ENCODE peak calls at places on chromosome 19, in five cellular contexts. S is activated naive CD8-positive, alpha-beta T cell treated with anti-CD3 and anti-CD28 coated beads, Interleukin-2, amount 50 U/mL, for 24 hours; R is activated CD4-positive, alpha-beta T cell treated with anti-CD3 and anti-CD28 coated beads for 48 hours; J is HS-5; I is neural crest cell. E is an unnamed sample.

GRCh38 chr19:36110487-36111199 is at the start of gene OVOL3:
- DNase-seq in J (no peak), I (no peak), R (no peak), S (no peak), E (no peak)

GRCh38 chr19:30363073-30363472 is 9.1 kb upstream of the ZNF536 start:
- DNase-seq in I (no peak), J (no peak), R (no peak), S (no peak), E (no peak)

GRCh38 chr19:35757231-35757748 is 461 bp upstream of the HSPB6 start:
- DNase-seq in S (peak), J (peak), R (peak), I (no peak), E (peak)

GRCh38 chr19:29624489-29625210 is 18.6 kb downstream of the POP4 start:
- DNase-seq in S (no peak), J (no peak), I (no peak), R (no peak), E (peak)

GRCh38 chr19:17997969-17998826 is 9.8 kb upstream of the ARRDC2 start:
- DNase-seq in J (no peak), R (no peak), S (no peak), I (no peak), E (peak)

GRCh38 chr19:6524326-6524725 is 6.5 kb upstream of the TNFSF9 start:
- DNase-seq in I (no peak), J (no peak), S (no peak), R (no peak), E (no peak)

GRCh38 chr19:1416014-1416841 is 8.8 kb downstream of the DAZAP1 start:
- DNase-seq in J (no peak), S (no peak), I (no peak), R (no peak), E (peak)

GRCh38 chr19:11092181-11092538 is 2.9 kb downstream of the LDLR start:
- DNase-seq in J (peak), I (no peak), S (no peak), R (peak), E (peak)

GRCh38 chr19:31109626-31110025 is 239.6 kb downstream of the TSHZ3 start:
- DNase-seq in I (no peak), S (no peak), R (no peak), J (no peak), E (no peak)

E was measured in fibroblast of mammary gland.